ENCODE peak calls at places on chromosomes 6 and 20, in six cellular contexts. V is hepatic stellate cell, K is right atrium auricular region, C is NCI-H1436, G is SJSA1, O is AG08396. D is an unnamed sample.

GRCh38 chr6:112951829-112952228 is 604.7 kb downstream of the RFPL4B start:
- DNase-seq in V (no peak), K (no peak), C (peak), G (no peak), O (no peak), D (no peak)

GRCh38 chr6:149924206-149924932 is 1.4 kb upstream of the RAET1G start:
- DNase-seq in V (no peak), K (peak), C (no peak), G (peak), O (no peak), D (no peak)

GRCh38 chr6:136468711-136469110 is 81.5 kb downstream of the MAP7 start:
- DNase-seq in V (no peak), K (no peak), C (no peak), G (no peak), O (no peak), D (no peak)

GRCh38 chr20:50130995-50131394 is 18.0 kb upstream of the UBE2V1 start:
- DNase-seq in V (peak), K (no peak), C (no peak), G (no peak), O (peak), D (no peak)

GRCh38 chr20:57991211-57991841 is 237.1 kb downstream of the ANKRD60 start:
- DNase-seq in V (no peak), K (no peak), C (no peak), G (peak), O (no peak), D (peak)

GRCh38 chr20:38685853-38686473 is 38.3 kb upstream of the SLC32A1 start:
- DNase-seq in V (peak), K (no peak), C (no peak), G (no peak), O (peak), D (peak)

GRCh38 chr20:10728873-10729670 is 55.3 kb upstream of the JAG1 start:
- DNase-seq in V (no peak), K (no peak), C (no peak), G (no peak), O (no peak), D (no peak)

GRCh38 chr6:133083248-133083967 is 157.7 kb upstream of the EYA4 start:
- DNase-seq in V (no peak), K (no peak), C (no peak), G (no peak), O (no peak), D (no peak)

GRCh38 chr20:12700701-12701100 is 308.1 kb upstream of the SPTLC3 start:
- DNase-seq in V (no peak), K (no peak), C (no peak), G (no peak), O (no peak), D (no peak)

GRCh38 chr6:152587473-152587872 is 49.7 kb downstream of the SYNE1 start:
- DNase-seq in V (no peak), K (no peak), C (no peak), G (no peak), O (no peak), D (no peak)

GRCh38 chr6:23413327-23414203 is 712.5 kb upstream of the NRSN1 start:
- DNase-seq in V (no peak), K (no peak), C (no peak), G (no peak), O (no peak), D (no peak)

GRCh38 chr20:5192570-5193431 is 66.0 kb downstream of the CDS2 start:
- DNase-seq in V (no peak), K (no peak), C (no peak), G (no peak), O (no peak), D (no peak)

GRCh38 chr6:150934380-150934779 is 68.9 kb downstream of the MTHFD1L start:
- DNase-seq in V (peak), K (no peak), C (no peak), G (no peak), O (peak), D (peak)

GRCh38 chr6:1858191-1858590 is 248.5 kb downstream of the FOXC1 start:
- DNase-seq in V (no peak), K (no peak), C (no peak), G (no peak), O (no peak), D (no peak)

GRCh38 chr6:143940011-143940597 is 68.0 kb downstream of the PLAGL1 start:
- DNase-seq in V (peak), K (no peak), C (peak), G (no peak), O (peak), D (peak)

D was measured in HT-29.